ENCODE peak calls at places on chromosomes 4 and X, in seven cellular contexts. One of them, this sample, is unnamed.

GRCh38 chr4:185352741-185353140 is 43.0 kb downstream of the LRP2BP start:
- DNase-seq in CD8-positive, alpha-beta T cell: no peak
- DNase-seq in immature natural killer cell: no peak
- DNase-seq in IMR-90: no peak
- DNase-seq in EH: no peak
- DNase-seq in psoas muscle: no peak
- DNase-seq in activated T-cell treated with anti-CD3 and anti-CD28 coated beads, Interleukin-2, amount 50 U/mL, for 72 hours: no peak
- DNase-seq in this sample: no peak

GRCh38 chr4:118047043-118047442 is 12.8 kb downstream of the NDST3 start:
- DNase-seq in CD8-positive, alpha-beta T cell: no peak
- DNase-seq in immature natural killer cell: no peak
- DNase-seq in IMR-90: no peak
- DNase-seq in EH: no peak
- DNase-seq in psoas muscle: no peak
- DNase-seq in activated T-cell treated with anti-CD3 and anti-CD28 coated beads, Interleukin-2, amount 50 U/mL, for 72 hours: no peak
- DNase-seq in this sample: no peak

GRCh38 chrX:31604629-31605221 is 532.9 kb upstream of the FTHL17 start:
- DNase-seq in CD8-positive, alpha-beta T cell: no peak
- DNase-seq in immature natural killer cell: no peak
- DNase-seq in IMR-90: no peak
- DNase-seq in EH: no peak
- DNase-seq in psoas muscle: no peak
- DNase-seq in activated T-cell treated with anti-CD3 and anti-CD28 coated beads, Interleukin-2, amount 50 U/mL, for 72 hours: peak
- DNase-seq in this sample: no peak

GRCh38 chr4:26197018-26197779 is 123.6 kb upstream of the RBPJ start:
- DNase-seq in CD8-positive, alpha-beta T cell: peak
- DNase-seq in immature natural killer cell: peak
- DNase-seq in IMR-90: peak
- DNase-seq in EH: peak
- DNase-seq in psoas muscle: peak
- DNase-seq in activated T-cell treated with anti-CD3 and anti-CD28 coated beads, Interleukin-2, amount 50 U/mL, for 72 hours: peak
- DNase-seq in this sample: peak

GRCh38 chr4:158535130-158535614 is 13.5 kb downstream of the RXFP1 start:
- DNase-seq in CD8-positive, alpha-beta T cell: no peak
- DNase-seq in immature natural killer cell: no peak
- DNase-seq in IMR-90: peak
- DNase-seq in EH: peak
- DNase-seq in psoas muscle: no peak
- DNase-seq in activated T-cell treated with anti-CD3 and anti-CD28 coated beads, Interleukin-2, amount 50 U/mL, for 72 hours: no peak
- DNase-seq in this sample: peak

GRCh38 chr4:136599890-136600289 is 932.4 kb downstream of the PCDH18 start:
- DNase-seq in CD8-positive, alpha-beta T cell: no peak
- DNase-seq in immature natural killer cell: no peak
- DNase-seq in IMR-90: no peak
- DNase-seq in EH: no peak
- DNase-seq in psoas muscle: no peak
- DNase-seq in activated T-cell treated with anti-CD3 and anti-CD28 coated beads, Interleukin-2, amount 50 U/mL, for 72 hours: no peak
- DNase-seq in this sample: no peak

GRCh38 chrX:107654778-107655761 is 26.8 kb downstream of the PRPS1 start:
- DNase-seq in CD8-positive, alpha-beta T cell: peak
- DNase-seq in immature natural killer cell: peak
- DNase-seq in IMR-90: peak
- DNase-seq in EH: peak
- DNase-seq in psoas muscle: peak
- DNase-seq in activated T-cell treated with anti-CD3 and anti-CD28 coated beads, Interleukin-2, amount 50 U/mL, for 72 hours: peak
- DNase-seq in this sample: peak

GRCh38 chr4:171650543-171650942 is 162.7 kb upstream of the GALNTL6 start:
- DNase-seq in CD8-positive, alpha-beta T cell: no peak
- DNase-seq in immature natural killer cell: no peak
- DNase-seq in IMR-90: no peak
- DNase-seq in EH: no peak
- DNase-seq in psoas muscle: no peak
- DNase-seq in activated T-cell treated with anti-CD3 and anti-CD28 coated beads, Interleukin-2, amount 50 U/mL, for 72 hours: no peak
- DNase-seq in this sample: no peak

GRCh38 chr4:1062419-1062818 is 50.9 kb downstream of the RNF212 start:
- DNase-seq in CD8-positive, alpha-beta T cell: no peak
- DNase-seq in immature natural killer cell: no peak
- DNase-seq in IMR-90: no peak
- DNase-seq in EH: no peak
- DNase-seq in psoas muscle: no peak
- DNase-seq in activated T-cell treated with anti-CD3 and anti-CD28 coated beads, Interleukin-2, amount 50 U/mL, for 72 hours: no peak
- DNase-seq in this sample: no peak

GRCh38 chr4:78902313-78902712 is 36.9 kb downstream of the PAQR3 start:
- DNase-seq in CD8-positive, alpha-beta T cell: no peak
- DNase-seq in immature natural killer cell: no peak
- DNase-seq in IMR-90: no peak
- DNase-seq in EH: no peak
- DNase-seq in psoas muscle: no peak
- DNase-seq in activated T-cell treated with anti-CD3 and anti-CD28 coated beads, Interleukin-2, amount 50 U/mL, for 72 hours: no peak
- DNase-seq in this sample: peak

GRCh38 chrX:86121916-86122315 is 26.3 kb upstream of the DACH2 start:
- DNase-seq in CD8-positive, alpha-beta T cell: no peak
- DNase-seq in immature natural killer cell: no peak
- DNase-seq in IMR-90: no peak
- DNase-seq in EH: no peak
- DNase-seq in psoas muscle: no peak
- DNase-seq in activated T-cell treated with anti-CD3 and anti-CD28 coated beads, Interleukin-2, amount 50 U/mL, for 72 hours: no peak
- DNase-seq in this sample: no peak

GRCh38 chr4:212438-213174 is 88.3 kb downstream of the ZNF718 start:
- DNase-seq in CD8-positive, alpha-beta T cell: no peak
- DNase-seq in immature natural killer cell: peak
- DNase-seq in IMR-90: peak
- DNase-seq in EH: peak
- DNase-seq in psoas muscle: peak
- DNase-seq in activated T-cell treated with anti-CD3 and anti-CD28 coated beads, Interleukin-2, amount 50 U/mL, for 72 hours: no peak
- DNase-seq in this sample: no peak

GRCh38 chr4:142274137-142274536 is 572.0 kb downstream of the INPP4B start:
- DNase-seq in CD8-positive, alpha-beta T cell: no peak
- DNase-seq in immature natural killer cell: no peak
- DNase-seq in IMR-90: peak
- DNase-seq in EH: peak
- DNase-seq in psoas muscle: no peak
- DNase-seq in activated T-cell treated with anti-CD3 and anti-CD28 coated beads, Interleukin-2, amount 50 U/mL, for 72 hours: no peak
- DNase-seq in this sample: no peak

GRCh38 chr4:114398386-114398785 is 200.2 kb upstream of the UGT8 start:
- DNase-seq in CD8-positive, alpha-beta T cell: no peak
- DNase-seq in immature natural killer cell: no peak
- DNase-seq in IMR-90: no peak
- DNase-seq in EH: no peak
- DNase-seq in psoas muscle: no peak
- DNase-seq in activated T-cell treated with anti-CD3 and anti-CD28 coated beads, Interleukin-2, amount 50 U/mL, for 72 hours: no peak
- DNase-seq in this sample: no peak

GRCh38 chrX:49919617-49920016 is 2.8 kb upstream of the CLCN5 start:
- DNase-seq in CD8-positive, alpha-beta T cell: no peak
- DNase-seq in immature natural killer cell: peak
- DNase-seq in IMR-90: peak
- DNase-seq in EH: peak
- DNase-seq in psoas muscle: peak
- DNase-seq in activated T-cell treated with anti-CD3 and anti-CD28 coated beads, Interleukin-2, amount 50 U/mL, for 72 hours: peak
- DNase-seq in this sample: peak

GRCh38 chr4:25861951-25862410 is 807 bp downstream of the SEL1L3 start:
- DNase-seq in CD8-positive, alpha-beta T cell: no peak
- DNase-seq in immature natural killer cell: no peak
- DNase-seq in IMR-90: peak
- DNase-seq in EH: peak
- DNase-seq in psoas muscle: no peak
- DNase-seq in activated T-cell treated with anti-CD3 and anti-CD28 coated beads, Interleukin-2, amount 50 U/mL, for 72 hours: peak
- DNase-seq in this sample: peak

GRCh38 chr4:118124977-118125376 is 90.7 kb downstream of the NDST3 start:
- DNase-seq in CD8-positive, alpha-beta T cell: no peak
- DNase-seq in immature natural killer cell: no peak
- DNase-seq in IMR-90: peak
- DNase-seq in EH: peak
- DNase-seq in psoas muscle: no peak
- DNase-seq in activated T-cell treated with anti-CD3 and anti-CD28 coated beads, Interleukin-2, amount 50 U/mL, for 72 hours: no peak
- DNase-seq in this sample: no peak

GRCh38 chr4:2076908-2077534 is 17.9 kb downstream of the NAT8L start:
- DNase-seq in CD8-positive, alpha-beta T cell: no peak
- DNase-seq in immature natural killer cell: no peak
- DNase-seq in IMR-90: no peak
- DNase-seq in EH: no peak
- DNase-seq in psoas muscle: no peak
- DNase-seq in activated T-cell treated with anti-CD3 and anti-CD28 coated beads, Interleukin-2, amount 50 U/mL, for 72 hours: no peak
- DNase-seq in this sample: no peak

GRCh38 chr4:141797966-141798365 is 161.6 kb downstream of the IL15 start:
- DNase-seq in CD8-positive, alpha-beta T cell: no peak
- DNase-seq in immature natural killer cell: no peak
- DNase-seq in IMR-90: peak
- DNase-seq in EH: peak
- DNase-seq in psoas muscle: no peak
- DNase-seq in activated T-cell treated with anti-CD3 and anti-CD28 coated beads, Interleukin-2, amount 50 U/mL, for 72 hours: no peak
- DNase-seq in this sample: no peak

GRCh38 chr4:78219825-78220224 is 162.7 kb downstream of the FRAS1 start:
- DNase-seq in CD8-positive, alpha-beta T cell: no peak
- DNase-seq in immature natural killer cell: no peak
- DNase-seq in IMR-90: no peak
- DNase-seq in EH: no peak
- DNase-seq in psoas muscle: no peak
- DNase-seq in activated T-cell treated with anti-CD3 and anti-CD28 coated beads, Interleukin-2, amount 50 U/mL, for 72 hours: no peak
- DNase-seq in this sample: no peak

GRCh38 chr4:53889335-53890084 is 174.9 kb downstream of the CHIC2 start:
- DNase-seq in CD8-positive, alpha-beta T cell: no peak
- DNase-seq in immature natural killer cell: no peak
- DNase-seq in IMR-90: peak
- DNase-seq in EH: no peak
- DNase-seq in psoas muscle: no peak
- DNase-seq in activated T-cell treated with anti-CD3 and anti-CD28 coated beads, Interleukin-2, amount 50 U/mL, for 72 hours: no peak
- DNase-seq in this sample: no peak

GRCh38 chr4:80419946-80420345 is 84.4 kb downstream of the CFAP299 start:
- DNase-seq in CD8-positive, alpha-beta T cell: no peak
- DNase-seq in immature natural killer cell: no peak
- DNase-seq in IMR-90: no peak
- DNase-seq in EH: no peak
- DNase-seq in psoas muscle: no peak
- DNase-seq in activated T-cell treated with anti-CD3 and anti-CD28 coated beads, Interleukin-2, amount 50 U/mL, for 72 hours: no peak
- DNase-seq in this sample: no peak

GRCh38 chr4:140152015-140152703 is 1.8 kb downstream of the MAML3 start:
- DNase-seq in CD8-positive, alpha-beta T cell: peak
- DNase-seq in immature natural killer cell: peak
- DNase-seq in IMR-90: no peak
- DNase-seq in EH: no peak
- DNase-seq in psoas muscle: peak
- DNase-seq in activated T-cell treated with anti-CD3 and anti-CD28 coated beads, Interleukin-2, amount 50 U/mL, for 72 hours: peak
- DNase-seq in this sample: peak

GRCh38 chr4:40918330-40918729 is 168.6 kb downstream of the NSUN7 start:
- DNase-seq in CD8-positive, alpha-beta T cell: no peak
- DNase-seq in immature natural killer cell: no peak
- DNase-seq in IMR-90: peak
- DNase-seq in EH: peak
- DNase-seq in psoas muscle: peak
- DNase-seq in activated T-cell treated with anti-CD3 and anti-CD28 coated beads, Interleukin-2, amount 50 U/mL, for 72 hours: no peak
- DNase-seq in this sample: peak

GRCh38 chr4:106312997-106313522 is 2.9 kb downstream of the TBCK start:
- DNase-seq in CD8-positive, alpha-beta T cell: no peak
- DNase-seq in immature natural killer cell: no peak
- DNase-seq in IMR-90: no peak
- DNase-seq in EH: peak
- DNase-seq in psoas muscle: no peak
- DNase-seq in activated T-cell treated with anti-CD3 and anti-CD28 coated beads, Interleukin-2, amount 50 U/mL, for 72 hours: no peak
- DNase-seq in this sample: no peak

This sample was measured in MG63.